ENCODE peak calls at places on chromosomes 6 and 20, in six cellular contexts. Q, B, F, C, N and E are unnamed samples.

GRCh38 chr20:31841928-31842327 is 3.5 kb downstream of the FOXS1 start:
- DNase-seq in N (no peak), Q (peak; percentile 92), F (no peak), B (no peak), C (peak; percentile 53), E (peak; percentile 74)

GRCh38 chr6:150696156-150696555 is 96.5 kb downstream of the PLEKHG1 start:
- DNase-seq in B (no peak), F (no peak), N (no peak), C (no peak), Q (no peak), E (no peak)

GRCh38 chr6:4637691-4638433 is 138.3 kb upstream of the CDYL start:
- DNase-seq in B (no peak), Q (no peak), F (no peak), C (peak; percentile 69), N (no peak), E (no peak)

GRCh38 chr6:81909981-81910910 is 157.8 kb upstream of the TENT5A start:
- DNase-seq in C (peak; percentile 26), Q (no peak), N (no peak), B (no peak), F (no peak), E (no peak)

GRCh38 chr20:3755814-3756480 is 11.6 kb downstream of the ADISSP start:
- DNase-seq in B (no peak), F (no peak), Q (no peak), N (no peak), C (no peak), E (no peak)

GRCh38 chr20:8788275-8788674 is 280.6 kb upstream of the PLCB4 start:
- DNase-seq in B (no peak), N (no peak), Q (no peak), F (no peak), C (no peak), E (no peak)

GRCh38 chr20:50982372-50982771 is 23.8 kb downstream of the MOCS3 start:
- DNase-seq in N (no peak), C (peak; percentile 61), B (no peak), Q (peak; percentile 72), F (no peak), E (peak; percentile 54)

GRCh38 chr6:111870054-111870750 is 3.0 kb downstream of the FYN start:
- DNase-seq in N (no peak), Q (no peak), F (no peak), B (no peak), C (no peak), E (no peak)

GRCh38 chr6:108621117-108621516 is 60.4 kb downstream of the FOXO3 start:
- DNase-seq in C (peak; percentile 82), B (no peak), Q (no peak), N (no peak), F (no peak), E (no peak)

GRCh38 chr6:1972961-1973360 is 272.4 kb downstream of the GMDS start:
- DNase-seq in B (no peak), Q (no peak), C (peak; percentile 36), F (no peak), N (no peak), E (no peak)

GRCh38 chr6:80425089-80425823 is 318.8 kb downstream of the BCKDHB start:
- DNase-seq in Q (no peak), C (peak; percentile 97), F (no peak), N (no peak), B (no peak), E (peak; percentile 42)

GRCh38 chr20:56111951-56112730 is 106.8 kb upstream of the CBLN4 start:
- DNase-seq in Q (no peak), F (no peak), N (no peak), B (no peak), C (no peak), E (peak; percentile 19)
- H3K9me3 ChIP-seq in Q (no peaks in the 10 kb centered on the region), F (no peaks in the 10 kb centered on the region), N (no peaks in the 10 kb centered on the region), B (no peaks in the 10 kb centered on the region), C (no peaks in the 10 kb centered on the region), E (no peaks in the 10 kb centered on the region)

DNA sequence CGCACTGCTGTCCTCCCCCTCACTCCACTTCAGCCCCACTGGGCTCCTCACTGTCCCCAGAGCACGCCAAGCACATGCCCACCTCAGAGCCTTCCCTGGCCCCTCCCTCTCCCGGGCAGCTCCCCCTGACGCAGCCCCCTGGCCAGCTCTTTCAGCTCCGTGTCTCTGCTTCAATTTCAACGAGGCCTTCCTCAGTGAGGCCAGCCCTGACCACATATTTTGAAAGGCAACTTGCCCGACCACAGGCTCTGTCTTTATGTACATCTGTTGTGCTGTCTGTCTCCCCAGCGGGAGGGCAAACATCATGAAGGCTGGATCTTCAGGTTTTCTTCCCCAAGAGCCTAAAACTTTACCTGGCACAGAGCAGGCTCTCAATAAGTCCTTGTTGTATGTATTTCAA is 44.6 kb downstream of the JPH2 start:
- DNase-seq in Q (no peak), C (peak; percentile 7), N (no peak), F (no peak), B (no peak), E (peak; percentile 96)
- H3K27ac ChIP-seq in Q (no peak overlapping the region), C (no peak overlapping the region), N (no peak overlapping the region), F (no peak overlapping the region), B (peak overlapping the region; percentile 79), E (peak overlapping the region; percentile 43)

GRCh38 chr20:46690219-46691111 is 1.2 kb upstream of the TP53RK start:
- DNase-seq in C (no peak), B (no peak), Q (no peak), N (no peak), F (no peak), E (no peak)
- H3K4me3 ChIP-seq in C (peak overlapping the region; percentile 71), B (peak overlapping the region; percentile 65), Q (peak overlapping the region; percentile 64), N (peak overlapping the region; percentile 88), F (no peak overlapping the region), E (peak overlapping the region; percentile 76)

DNA sequence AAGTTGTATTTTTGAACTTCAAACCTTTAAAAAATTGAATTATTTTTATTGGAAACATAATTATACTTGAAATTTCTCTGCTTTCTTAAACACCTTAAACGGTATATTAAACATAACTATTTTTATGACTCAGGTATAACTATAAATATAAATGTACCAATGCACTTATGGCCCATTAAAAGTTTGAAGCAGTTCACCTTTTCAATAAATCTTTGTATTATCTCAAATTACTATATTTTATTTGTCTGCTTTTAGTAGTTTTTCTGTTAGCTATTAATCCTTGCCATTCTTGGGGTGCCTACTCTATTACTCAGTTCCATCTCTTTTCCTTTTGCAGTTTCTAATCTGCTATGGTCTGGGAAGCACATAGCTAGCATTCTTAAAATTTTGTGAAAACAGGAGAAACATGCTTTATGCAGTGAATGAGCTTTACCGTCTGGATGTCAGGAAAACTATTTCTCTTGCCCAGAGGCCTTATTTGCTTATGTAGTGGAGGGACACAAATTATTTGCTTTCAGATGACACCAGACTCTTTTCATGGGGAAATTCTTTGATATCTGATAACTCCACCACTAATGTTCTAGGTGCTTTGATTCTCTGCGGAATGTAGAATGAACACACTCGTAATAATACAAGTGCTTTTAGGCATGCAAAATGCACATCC is 378.9 kb upstream of the CITED2 start:
- DNase-seq in N (no peak), F (no peak), C (peak; percentile 51), B (no peak), Q (no peak), E (peak; percentile 15)
- H3K9me3 ChIP-seq in N (no peaks in the 10 kb centered on the region), F (no peaks in the 10 kb centered on the region), C (no peaks in the 10 kb centered on the region), B (no peaks in the 10 kb centered on the region), Q (no peaks in the 10 kb centered on the region), E (no peaks in the 10 kb centered on the region)

GRCh38 chr6:36633915-36634314 is 39.8 kb downstream of the SRSF3 start:
- DNase-seq in F (no peak), B (peak; percentile 77), N (peak; percentile 87), C (peak; percentile 92), Q (peak; percentile 44), E (peak; percentile 75)
- H3K27ac ChIP-seq in F (no peak overlapping the region), B (peak overlapping the region; percentile 48), N (peak overlapping the region; percentile 36), C (no peak overlapping the region), Q (no peak overlapping the region), E (no peak overlapping the region)

GRCh38 chr6:33578164-33578563 is 1.9 kb downstream of the BAK1 start:
- DNase-seq in B (no peak), F (no peak), Q (no peak), N (no peak), C (no peak), E (no peak)
- H3K4me3 ChIP-seq in B (no peak overlapping the region), F (peak overlapping the region; percentile 92), Q (no peak overlapping the region), N (no peak overlapping the region), C (no peak overlapping the region), E (no peak overlapping the region)

GRCh38 chr20:55882286-55882685 is 123.0 kb downstream of the CBLN4 start:
- DNase-seq in C (no peak), B (no peak), F (no peak), Q (no peak), N (no peak), E (no peak)
- H3K9me3 ChIP-seq in C (no peaks in the 10 kb centered on the region), B (no peaks in the 10 kb centered on the region), F (no peaks in the 10 kb centered on the region), Q (no peaks in the 10 kb centered on the region), N (no peaks in the 10 kb centered on the region), E (peaks cover 5% of the 10 kb centered on the region)